ENCODE peak calls at places on chromosomes 12 and 14, in nine cellular contexts. One of them, this sample, is unnamed.

GRCh38 chr14:40240456-40240855 is 808.2 kb upstream of the FBXO33 start:
- DNase-seq in neural progenitor cell: no peak
- DNase-seq in GM06990: no peak
- DNase-seq in heart right ventricle: no peak
- DNase-seq in tibial nerve: no peak
- DNase-seq in AG10803: no peak
- DNase-seq in sigmoid colon: no peak
- DNase-seq in fibroblast of pulmonary artery: peak
- DNase-seq in uterus: no peak
- DNase-seq in this sample: no peak

GRCh38 chr12:66441905-66442559 is 139.7 kb downstream of the HELB start:
- DNase-seq in neural progenitor cell: peak
- DNase-seq in GM06990: no peak
- DNase-seq in heart right ventricle: no peak
- DNase-seq in tibial nerve: no peak
- DNase-seq in AG10803: no peak
- DNase-seq in sigmoid colon: no peak
- DNase-seq in fibroblast of pulmonary artery: no peak
- DNase-seq in uterus: no peak
- DNase-seq in this sample: no peak

GRCh38 chr14:64899958-64900357 is 14.3 kb upstream of the CHURC1 start:
- DNase-seq in neural progenitor cell: no peak
- DNase-seq in GM06990: no peak
- DNase-seq in heart right ventricle: no peak
- DNase-seq in tibial nerve: no peak
- DNase-seq in AG10803: no peak
- DNase-seq in sigmoid colon: no peak
- DNase-seq in fibroblast of pulmonary artery: no peak
- DNase-seq in uterus: no peak
- DNase-seq in this sample: no peak

GRCh38 chr12:18139254-18139653 is 49.3 kb upstream of the RERGL start:
- DNase-seq in neural progenitor cell: no peak
- DNase-seq in GM06990: no peak
- DNase-seq in heart right ventricle: no peak
- DNase-seq in tibial nerve: no peak
- DNase-seq in AG10803: no peak
- DNase-seq in sigmoid colon: no peak
- DNase-seq in fibroblast of pulmonary artery: no peak
- DNase-seq in uterus: no peak
- DNase-seq in this sample: no peak

GRCh38 chr14:51533160-51533559 is 118.5 kb upstream of the FRMD6 start:
- DNase-seq in neural progenitor cell: no peak
- DNase-seq in GM06990: no peak
- DNase-seq in heart right ventricle: no peak
- DNase-seq in tibial nerve: no peak
- DNase-seq in AG10803: peak
- DNase-seq in sigmoid colon: no peak
- DNase-seq in fibroblast of pulmonary artery: no peak
- DNase-seq in uterus: no peak
- DNase-seq in this sample: peak

GRCh38 chr14:27184371-27184901 is 586.6 kb upstream of the NOVA1 start:
- DNase-seq in neural progenitor cell: no peak
- DNase-seq in GM06990: no peak
- DNase-seq in heart right ventricle: no peak
- DNase-seq in tibial nerve: no peak
- DNase-seq in AG10803: no peak
- DNase-seq in sigmoid colon: no peak
- DNase-seq in fibroblast of pulmonary artery: peak
- DNase-seq in uterus: no peak
- DNase-seq in this sample: no peak

GRCh38 chr14:68800361-68800760 is 7.5 kb upstream of the ZFP36L1 start:
- DNase-seq in neural progenitor cell: no peak
- DNase-seq in GM06990: no peak
- DNase-seq in heart right ventricle: no peak
- DNase-seq in tibial nerve: no peak
- DNase-seq in AG10803: peak
- DNase-seq in sigmoid colon: no peak
- DNase-seq in fibroblast of pulmonary artery: peak
- DNase-seq in uterus: no peak
- DNase-seq in this sample: peak

GRCh38 chr12:15988983-15989382 is 77.9 kb downstream of the DERA start:
- DNase-seq in neural progenitor cell: no peak
- DNase-seq in GM06990: no peak
- DNase-seq in heart right ventricle: no peak
- DNase-seq in tibial nerve: no peak
- DNase-seq in AG10803: no peak
- DNase-seq in sigmoid colon: no peak
- DNase-seq in fibroblast of pulmonary artery: no peak
- DNase-seq in uterus: no peak
- DNase-seq in this sample: no peak

GRCh38 chr12:109346920-109347319 is 780 bp upstream of the MYO1H start:
- DNase-seq in neural progenitor cell: no peak
- DNase-seq in GM06990: no peak
- DNase-seq in heart right ventricle: no peak
- DNase-seq in tibial nerve: no peak
- DNase-seq in AG10803: no peak
- DNase-seq in sigmoid colon: no peak
- DNase-seq in fibroblast of pulmonary artery: no peak
- DNase-seq in uterus: no peak
- DNase-seq in this sample: no peak

GRCh38 chr14:95562892-95563685 is 28.2 kb downstream of the GLRX5 start:
- DNase-seq in neural progenitor cell: no peak
- DNase-seq in GM06990: no peak
- DNase-seq in heart right ventricle: no peak
- DNase-seq in tibial nerve: no peak
- DNase-seq in AG10803: peak
- DNase-seq in sigmoid colon: no peak
- DNase-seq in fibroblast of pulmonary artery: peak
- DNase-seq in uterus: peak
- DNase-seq in this sample: peak

GRCh38 chr12:65568517-65568916 is 255.8 kb upstream of the HMGA2 start:
- DNase-seq in neural progenitor cell: no peak
- DNase-seq in GM06990: no peak
- DNase-seq in heart right ventricle: no peak
- DNase-seq in tibial nerve: no peak
- DNase-seq in AG10803: no peak
- DNase-seq in sigmoid colon: no peak
- DNase-seq in fibroblast of pulmonary artery: peak
- DNase-seq in uterus: no peak
- DNase-seq in this sample: peak

DNA sequence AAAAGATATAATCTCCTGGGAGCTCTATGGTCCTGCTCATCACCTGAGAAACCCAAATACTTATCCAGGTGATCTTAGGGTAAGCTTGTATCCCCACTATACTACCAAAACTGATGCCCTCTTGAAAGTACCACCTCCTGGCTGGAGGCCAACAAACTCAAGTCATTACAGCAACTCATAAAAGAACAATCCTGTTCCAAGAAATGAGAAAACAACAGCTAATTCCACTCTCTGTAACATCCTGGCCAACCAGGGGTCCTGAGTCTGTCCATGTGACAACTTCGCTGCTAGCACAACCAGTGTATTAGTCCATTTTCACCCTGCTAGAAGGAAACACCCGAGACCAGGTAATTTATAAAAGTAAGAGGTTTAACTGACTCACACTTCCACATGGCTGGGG is 190.0 kb upstream of the BMP4 start:
- DNase-seq in neural progenitor cell: no peak
- DNase-seq in GM06990: no peak
- DNase-seq in heart right ventricle: no peak
- DNase-seq in tibial nerve: no peak
- DNase-seq in AG10803: no peak
- DNase-seq in sigmoid colon: no peak
- DNase-seq in fibroblast of pulmonary artery: no peak
- DNase-seq in uterus: no peak
- DNase-seq in this sample: no peak
- H3K4me3 ChIP-seq in neural progenitor cell: no peak
- H3K4me3 ChIP-seq in GM06990: no peak
- H3K4me3 ChIP-seq in heart right ventricle: no peak
- H3K4me3 ChIP-seq in tibial nerve: no peak
- H3K4me3 ChIP-seq in AG10803: no peak
- H3K4me3 ChIP-seq in sigmoid colon: no peak
- H3K4me3 ChIP-seq in fibroblast of pulmonary artery: no peak
- H3K4me3 ChIP-seq in uterus: no peak
- H3K4me3 ChIP-seq in this sample: no peak

GRCh38 chr14:70585221-70585620 is 15.2 kb downstream of the MED6 start:
- DNase-seq in neural progenitor cell: peak
- DNase-seq in GM06990: no peak
- DNase-seq in heart right ventricle: no peak
- DNase-seq in tibial nerve: no peak
- DNase-seq in AG10803: no peak
- DNase-seq in sigmoid colon: no peak
- DNase-seq in fibroblast of pulmonary artery: no peak
- DNase-seq in uterus: no peak
- DNase-seq in this sample: peak
- TF ChIP-seq CTCF in neural progenitor cell: no peak
- TF ChIP-seq CTCF in GM06990: peak
- TF ChIP-seq CTCF in heart right ventricle: no peak
- TF ChIP-seq CTCF in tibial nerve: no peak
- TF ChIP-seq CTCF in AG10803: no peak
- TF ChIP-seq CTCF in sigmoid colon: no peak
- TF ChIP-seq CTCF in fibroblast of pulmonary artery: no peak
- TF ChIP-seq CTCF in uterus: no peak
- TF ChIP-seq CTCF in this sample: no peak

GRCh38 chr14:20690848-20691640 is 2.5 kb downstream of the ANG start:
- DNase-seq in neural progenitor cell: peak
- DNase-seq in GM06990: no peak
- DNase-seq in heart right ventricle: peak
- DNase-seq in tibial nerve: peak
- DNase-seq in AG10803: peak
- DNase-seq in sigmoid colon: no peak
- DNase-seq in fibroblast of pulmonary artery: peak
- DNase-seq in uterus: peak
- DNase-seq in this sample: peak
- H3K4me3 ChIP-seq in neural progenitor cell: no peak
- H3K4me3 ChIP-seq in GM06990: no peak
- H3K4me3 ChIP-seq in heart right ventricle: no peak
- H3K4me3 ChIP-seq in tibial nerve: no peak
- H3K4me3 ChIP-seq in AG10803: no peak
- H3K4me3 ChIP-seq in sigmoid colon: no peak
- H3K4me3 ChIP-seq in fibroblast of pulmonary artery: no peak
- H3K4me3 ChIP-seq in uterus: no peak
- H3K4me3 ChIP-seq in this sample: no peak

GRCh38 chr12:10722502-10722904 is 620 bp downstream of the YBX3 start:
- DNase-seq in neural progenitor cell: peak
- DNase-seq in GM06990: peak
- DNase-seq in heart right ventricle: peak
- DNase-seq in tibial nerve: no peak
- DNase-seq in AG10803: peak
- DNase-seq in sigmoid colon: peak
- DNase-seq in fibroblast of pulmonary artery: peak
- DNase-seq in uterus: peak
- DNase-seq in this sample: peak
- TF ChIP-seq CTCF in neural progenitor cell: peak
- TF ChIP-seq CTCF in GM06990: peak
- TF ChIP-seq CTCF in heart right ventricle: no peak
- TF ChIP-seq CTCF in tibial nerve: no peak
- TF ChIP-seq CTCF in AG10803: peak
- TF ChIP-seq CTCF in sigmoid colon: peak
- TF ChIP-seq CTCF in fibroblast of pulmonary artery: no peak
- TF ChIP-seq CTCF in uterus: no peak
- TF ChIP-seq CTCF in this sample: no peak

DNA sequence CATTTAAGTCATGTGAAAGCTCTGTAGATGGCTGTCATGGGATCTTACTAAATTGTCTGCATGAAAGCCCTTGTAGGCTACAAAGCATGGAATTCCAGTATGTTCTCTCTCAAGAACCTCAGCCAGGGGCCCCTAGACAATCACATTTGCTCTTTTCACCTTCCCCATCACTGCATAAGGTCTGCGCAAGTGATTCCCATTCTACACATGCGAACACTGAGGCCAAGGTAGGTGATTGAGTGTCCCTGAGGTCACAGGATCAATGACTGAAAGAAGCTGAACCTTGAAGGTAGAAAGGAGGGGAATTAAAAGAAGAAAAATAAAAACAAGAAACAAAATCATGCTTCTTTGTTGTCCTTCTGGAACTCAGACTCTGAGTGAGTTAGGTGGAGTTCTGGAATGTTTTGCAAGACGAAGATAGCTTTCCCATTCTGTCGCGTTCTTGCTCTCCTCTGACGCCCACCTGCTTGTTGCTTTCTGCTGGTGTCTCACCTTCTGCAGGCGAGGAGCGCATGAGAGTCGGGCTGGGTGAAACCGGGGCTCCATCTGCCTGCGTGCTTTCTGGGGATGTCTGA is 79.9 kb downstream of the SPRING1 start:
- DNase-seq in neural progenitor cell: no peak
- DNase-seq in GM06990: no peak
- DNase-seq in heart right ventricle: no peak
- DNase-seq in tibial nerve: no peak
- DNase-seq in AG10803: no peak
- DNase-seq in sigmoid colon: no peak
- DNase-seq in fibroblast of pulmonary artery: no peak
- DNase-seq in uterus: no peak
- DNase-seq in this sample: no peak
- H3K4me3 ChIP-seq in neural progenitor cell: no peak
- H3K4me3 ChIP-seq in GM06990: no peak
- H3K4me3 ChIP-seq in heart right ventricle: no peak
- H3K4me3 ChIP-seq in tibial nerve: no peak
- H3K4me3 ChIP-seq in AG10803: peak
- H3K4me3 ChIP-seq in sigmoid colon: peak
- H3K4me3 ChIP-seq in fibroblast of pulmonary artery: peak
- H3K4me3 ChIP-seq in uterus: peak
- H3K4me3 ChIP-seq in this sample: peak

This sample was measured in cardiac fibroblast.